ENCODE peak calls at places on chromosomes 6 and 20, in nine cellular contexts. Z, K, P, H, Y, X, R, W and B are unnamed samples.

GRCh38 chr6:71608646-71609045 is 277.7 kb upstream of the RIMS1 start:
- DNase-seq in Z (no peak), K (no peak), P (no peak), H (no peak), Y (no peak), X (no peak), R (no peak), W (no peak), B (no peak)

GRCh38 chr6:37507690-37508421 is 8.2 kb upstream of the CCDC167 start:
- DNase-seq in Z (no peak), K (no peak), P (no peak), H (no peak), Y (no peak), X (no peak), R (no peak), W (no peak), B (no peak)

GRCh38 chr6:43096451-43097097 is 20.5 kb downstream of the PTK7 start:
- DNase-seq in Z (no peak), K (peak), P (no peak), H (no peak), Y (no peak), X (peak), R (peak), W (peak), B (no peak)

GRCh38 chr6:69622230-69622629 is 174.6 kb downstream of the LMBRD1 start:
- DNase-seq in Z (no peak), K (no peak), P (no peak), H (no peak), Y (no peak), X (no peak), R (no peak), W (no peak), B (no peak)

GRCh38 chr6:157036245-157036681 is 259.1 kb downstream of the ARID1B start:
- DNase-seq in Z (no peak), K (no peak), P (no peak), H (no peak), Y (no peak), X (no peak), R (no peak), W (peak), B (no peak)

GRCh38 chr6:148869589-148869988 is 122.8 kb downstream of the UST start:
- DNase-seq in Z (peak), K (no peak), P (no peak), H (no peak), Y (no peak), X (peak), R (peak), W (no peak), B (no peak)

GRCh38 chr6:30748301-30748769 is 4.0 kb upstream of the IER3 start:
- DNase-seq in Z (no peak), K (no peak), P (no peak), H (no peak), Y (no peak), X (no peak), R (no peak), W (no peak), B (no peak)

GRCh38 chr6:79570802-79571367 is 33.7 kb upstream of the LCA5 start:
- DNase-seq in Z (no peak), K (no peak), P (no peak), H (no peak), Y (no peak), X (peak), R (peak), W (no peak), B (no peak)

GRCh38 chr6:1313364-1313754 is 1.5 kb downstream of the FOXQ1 start:
- DNase-seq in Z (no peak), K (no peak), P (no peak), H (no peak), Y (no peak), X (no peak), R (no peak), W (peak), B (no peak)

GRCh38 chr20:12030470-12030869 is 112.8 kb downstream of the BTBD3 start:
- DNase-seq in Z (no peak), K (no peak), P (no peak), H (no peak), Y (no peak), X (no peak), R (no peak), W (no peak), B (no peak)

GRCh38 chr6:13216236-13216933 is 112.0 kb downstream of the TBC1D7 start:
- DNase-seq in Z (no peak), K (no peak), P (no peak), H (no peak), Y (no peak), X (no peak), R (no peak), W (no peak), B (no peak)

GRCh38 chr6:26022166-26022510 is 59.5 kb downstream of the TRIM38 start:
- DNase-seq in Z (no peak), K (peak), P (no peak), H (no peak), Y (no peak), X (no peak), R (peak), W (peak), B (no peak)

GRCh38 chr6:149082320-149082719 is 235.2 kb upstream of the TAB2 start:
- DNase-seq in Z (peak), K (peak), P (peak), H (peak), Y (peak), X (peak), R (peak), W (peak), B (no peak)

GRCh38 chr6:28953039-28953872 is 29.5 kb upstream of the TRIM27 start:
- DNase-seq in Z (no peak), K (no peak), P (no peak), H (no peak), Y (no peak), X (no peak), R (peak), W (no peak), B (no peak)

GRCh38 chr6:162849269-162849668 is 121.5 kb downstream of the PACRG start:
- DNase-seq in Z (no peak), K (no peak), P (no peak), H (no peak), Y (no peak), X (no peak), R (no peak), W (no peak), B (no peak)

GRCh38 chr6:30167101-30167500 is 3.8 kb downstream of the TRIM15 start:
- DNase-seq in Z (no peak), K (no peak), P (no peak), H (no peak), Y (no peak), X (no peak), R (no peak), W (no peak), B (no peak)

GRCh38 chr6:25388776-25389175 is 109.6 kb downstream of the CARMIL1 start:
- DNase-seq in Z (no peak), K (no peak), P (no peak), H (no peak), Y (no peak), X (no peak), R (no peak), W (no peak), B (no peak)

GRCh38 chr20:50588034-50588736 is 78.0 kb downstream of the PTPN1 start:
- DNase-seq in Z (no peak), K (peak), P (peak), H (peak), Y (peak), X (no peak), R (peak), W (peak), B (peak)

GRCh38 chr6:63066053-63066704 is 145.1 kb upstream of the FKBP1C start:
- DNase-seq in Z (no peak), K (no peak), P (no peak), H (no peak), Y (no peak), X (no peak), R (no peak), W (no peak), B (no peak)

GRCh38 chr6:28589952-28590340 is 64.3 kb downstream of the GPX5 start:
- DNase-seq in Z (no peak), K (no peak), P (no peak), H (no peak), Y (no peak), X (no peak), R (no peak), W (no peak), B (no peak)

GRCh38 chr20:51916244-51916643 is 113.9 kb upstream of the SALL4 start:
- DNase-seq in Z (no peak), K (no peak), P (no peak), H (no peak), Y (no peak), X (no peak), R (no peak), W (no peak), B (no peak)
- TF ChIP-seq CTCF in Z (no peak), K (no peak), P (no peak), H (no peak), Y (no peak), X (no peak), R (no peak), W (no peak), B (no peak)

GRCh38 chr20:23078994-23079364 is 7.1 kb downstream of the CD93 start:
- DNase-seq in Z (no peak), K (no peak), P (no peak), H (no peak), Y (no peak), X (no peak), R (no peak), W (no peak), B (no peak)
- TF ChIP-seq CTCF in Z (no peak), K (no peak), P (no peak), H (no peak), Y (no peak), X (peak), R (peak), W (no peak), B (no peak)

DNA sequence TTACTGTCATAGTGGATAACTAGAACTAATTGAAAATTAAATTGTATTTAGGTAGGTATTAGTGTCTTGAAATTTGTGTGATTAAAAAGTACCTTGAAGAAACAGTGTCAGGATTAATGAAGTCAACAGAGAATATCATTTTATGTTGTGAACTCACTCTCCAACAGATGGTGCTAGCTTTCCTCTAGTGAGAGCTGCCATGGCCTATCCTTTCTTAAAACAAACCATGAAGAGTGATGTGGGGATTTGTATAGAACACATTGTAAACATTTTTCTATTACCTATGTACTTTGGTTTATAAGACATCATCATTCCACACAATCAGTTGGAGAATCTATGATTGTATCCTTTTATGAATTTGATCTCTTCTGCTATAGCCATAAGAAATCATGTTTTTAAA is 4.8 kb upstream of the SRSF12 start:
- DNase-seq in Z (no peak), K (no peak), P (no peak), H (no peak), Y (no peak), X (no peak), R (peak), W (no peak), B (no peak)
- TF ChIP-seq CTCF in Z (peak), K (peak), P (no peak), H (peak), Y (peak), X (peak), R (peak), W (no peak), B (peak)

GRCh38 chr6:161219336-161220079 is 54.4 kb downstream of the AGPAT4 start:
- DNase-seq in Z (no peak), K (no peak), P (no peak), H (no peak), Y (no peak), X (no peak), R (no peak), W (no peak), B (no peak)

GRCh38 chr6:161215876-161216615 is 57.8 kb downstream of the AGPAT4 start:
- DNase-seq in Z (no peak), K (no peak), P (no peak), H (no peak), Y (no peak), X (no peak), R (peak), W (peak), B (no peak)

GRCh38 chr6:161216616-161217205 is 57.1 kb downstream of the AGPAT4 start:
- DNase-seq in Z (no peak), K (no peak), P (no peak), H (no peak), Y (no peak), X (no peak), R (no peak), W (no peak), B (no peak)

GRCh38 chr6:161217631-161218030 is 56.2 kb downstream of the AGPAT4 start:
- DNase-seq in Z (no peak), K (no peak), P (no peak), H (no peak), Y (no peak), X (no peak), R (no peak), W (peak), B (no peak)

GRCh38 chr6:161218222-161218621 is 55.6 kb downstream of the AGPAT4 start:
- DNase-seq in Z (no peak), K (no peak), P (no peak), H (no peak), Y (no peak), X (no peak), R (no peak), W (peak), B (no peak)
- TF ChIP-seq CTCF in Z (peak), K (no peak), P (no peak), H (no peak), Y (peak), X (no peak), R (peak), W (no peak), B (no peak)

DNA sequence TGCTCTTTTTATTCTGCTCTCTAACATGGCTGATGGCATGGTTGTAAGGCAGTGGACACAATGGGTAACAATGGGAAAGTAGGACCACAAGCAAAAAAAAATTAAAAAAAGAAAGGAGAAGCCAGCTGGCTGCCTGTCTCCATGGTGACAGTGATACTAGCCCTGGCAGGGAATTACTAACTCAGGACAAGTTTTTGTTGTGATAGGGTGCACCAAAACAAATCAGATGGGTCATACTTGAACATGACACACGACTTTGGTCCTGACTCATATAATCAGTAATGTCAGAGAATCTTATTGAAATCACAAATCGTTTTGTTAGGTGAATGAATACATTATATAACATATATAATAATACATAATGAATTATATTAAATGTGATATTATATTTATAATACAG is 169.3 kb downstream of the TRDN start:
- DNase-seq in Z (no peak), K (no peak), P (no peak), H (no peak), Y (no peak), X (no peak), R (no peak), W (no peak), B (no peak)
- TF ChIP-seq CTCF in Z (no peak), K (no peak), P (no peak), H (no peak), Y (no peak), X (no peak), R (no peak), W (no peak), B (no peak)